ENCODE peak calls at places on chromosomes 16 and 17, in six cellular contexts. K, H, W, Z, Y and V are unnamed samples.

GRCh38 chr16:7209598-7209997 is 123.0 kb upstream of the RBFOX1 start:
- DNase-seq in W (no peak), Y (no peak), H (no peak), K (no peak), Z (no peak), V (no peak)

GRCh38 chr16:25366078-25366477 is 108.4 kb upstream of the ZKSCAN2 start:
- DNase-seq in H (no peak), W (no peak), Z (peak; percentile 43), K (no peak), Y (no peak), V (no peak)

GRCh38 chr16:52488837-52489289 is 58.1 kb downstream of the TOX3 start:
- DNase-seq in Y (no peak), K (no peak), H (no peak), Z (no peak), W (no peak), V (no peak)

GRCh38 chr16:89596957-89597644 is 16.3 kb upstream of the DPEP1 start:
- DNase-seq in Y (no peak), W (no peak), Z (no peak), K (no peak), H (no peak), V (no peak)

GRCh38 chr16:17345043-17345442 is 125.7 kb downstream of the XYLT1 start:
- DNase-seq in W (peak; percentile 32), H (no peak), Y (peak; percentile 39), K (no peak), Z (no peak), V (no peak)

GRCh38 chr17:48799069-48799710 is 17.8 kb downstream of the TTLL6 start:
- DNase-seq in Y (no peak), W (no peak), H (no peak), K (no peak), Z (no peak), V (no peak)

GRCh38 chr17:78359216-78359935 is 501 bp downstream of the SOCS3 start:
- DNase-seq in K (no peak), H (peak; percentile 54), W (no peak), Z (peak; percentile 51), Y (no peak), V (no peak)

GRCh38 chr17:68143425-68143824 is 104.4 kb upstream of the AMZ2 start:
- DNase-seq in Y (no peak), Z (no peak), H (no peak), K (no peak), W (peak; percentile 31), V (no peak)

GRCh38 chr17:32755045-32755805 is 121.7 kb downstream of the MYO1D start:
- DNase-seq in K (no peak), H (no peak), Y (peak; percentile 46), Z (peak; percentile 53), W (peak; percentile 57), V (peak; percentile 34)

GRCh38 chr17:47686276-47686635 is 7.7 kb upstream of the TBKBP1 start:
- DNase-seq in Z (no peak), K (no peak), H (no peak), Y (no peak), W (no peak), V (no peak)

GRCh38 chr17:37527249-37527851 is 37.7 kb downstream of the DUSP14 start:
- DNase-seq in Z (peak; percentile 92), Y (peak; percentile 39), H (peak; percentile 24), W (peak; percentile 61), K (no peak), V (peak; percentile 38)

GRCh38 chr17:57422574-57423164 is 166.3 kb downstream of the MSI2 start:
- DNase-seq in H (no peak), W (peak; percentile 82), Y (peak; percentile 61), Z (no peak), K (no peak), V (peak; percentile 60)

GRCh38 chr16:51166116-51166515 is 15.0 kb upstream of the SALL1 start:
- DNase-seq in Z (no peak), K (no peak), W (no peak), Y (no peak), H (no peak), V (no peak)

GRCh38 chr17:6254036-6254435 is 180.9 kb downstream of the AIPL1 start:
- DNase-seq in K (no peak), H (no peak), Y (no peak), W (no peak), Z (no peak), V (no peak)

GRCh38 chr17:21176996-21177395 is 37.0 kb downstream of the TMEM11 start:
- DNase-seq in H (no peak), K (no peak), Z (no peak), Y (no peak), W (no peak), V (no peak)

GRCh38 chr17:35578195-35578928 is at the start of gene PEX12:
- DNase-seq in H (peak; percentile 60), Y (peak; percentile 81), Z (peak; percentile 95), K (peak; percentile 92), W (peak; percentile 92), V (peak; percentile 88)
- TF ChIP-seq CTCF in H (no peak), Y (no peak), Z (no peak), K (no peak), W (no peak), V (no peak)

DNA sequence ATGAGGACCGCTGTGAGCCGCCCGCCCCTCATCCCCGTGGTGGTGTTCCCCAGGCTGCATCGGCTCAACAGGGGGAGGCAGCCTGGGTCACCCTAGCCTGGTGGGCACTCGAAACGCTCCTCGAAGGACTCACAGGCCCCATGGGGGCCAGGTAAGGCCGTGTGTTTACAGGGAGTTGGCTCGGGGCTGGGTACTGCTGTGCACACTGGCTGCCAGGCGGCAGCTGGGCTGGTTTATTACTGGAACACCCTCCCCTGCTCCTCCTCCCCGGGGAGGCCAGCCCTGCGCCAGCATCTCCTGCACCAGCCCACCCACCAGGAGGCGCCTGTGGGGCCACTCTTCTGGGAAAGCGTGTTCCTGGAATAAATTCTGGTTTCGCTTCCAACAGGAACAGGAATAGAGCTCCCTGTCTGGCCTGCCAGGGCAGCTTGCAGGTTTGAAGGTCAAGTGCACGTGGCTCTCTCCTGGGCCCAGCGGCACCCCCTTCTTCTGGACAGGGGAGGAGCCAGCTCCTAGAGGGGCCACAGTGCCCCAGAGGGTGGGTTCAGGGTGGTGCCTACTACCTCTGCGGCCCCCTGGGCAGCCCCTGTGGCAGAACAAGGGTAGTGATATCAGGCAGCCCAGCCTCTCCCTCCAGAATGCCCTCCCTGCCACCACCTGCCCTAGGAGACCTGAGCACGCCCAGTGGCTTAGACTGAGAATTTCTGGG is 11.3 kb downstream of the MCRIP1 start:
- DNase-seq in H (peak; percentile 77), Y (no peak), Z (peak; percentile 77), W (no peak), K (peak; percentile 21), V (no peak)
- TF ChIP-seq CTCF in H (peak; percentile 33), Y (peak; percentile 4), Z (peak; percentile 64), W (no peak), K (peak; percentile 89), V (no peak)

DNA sequence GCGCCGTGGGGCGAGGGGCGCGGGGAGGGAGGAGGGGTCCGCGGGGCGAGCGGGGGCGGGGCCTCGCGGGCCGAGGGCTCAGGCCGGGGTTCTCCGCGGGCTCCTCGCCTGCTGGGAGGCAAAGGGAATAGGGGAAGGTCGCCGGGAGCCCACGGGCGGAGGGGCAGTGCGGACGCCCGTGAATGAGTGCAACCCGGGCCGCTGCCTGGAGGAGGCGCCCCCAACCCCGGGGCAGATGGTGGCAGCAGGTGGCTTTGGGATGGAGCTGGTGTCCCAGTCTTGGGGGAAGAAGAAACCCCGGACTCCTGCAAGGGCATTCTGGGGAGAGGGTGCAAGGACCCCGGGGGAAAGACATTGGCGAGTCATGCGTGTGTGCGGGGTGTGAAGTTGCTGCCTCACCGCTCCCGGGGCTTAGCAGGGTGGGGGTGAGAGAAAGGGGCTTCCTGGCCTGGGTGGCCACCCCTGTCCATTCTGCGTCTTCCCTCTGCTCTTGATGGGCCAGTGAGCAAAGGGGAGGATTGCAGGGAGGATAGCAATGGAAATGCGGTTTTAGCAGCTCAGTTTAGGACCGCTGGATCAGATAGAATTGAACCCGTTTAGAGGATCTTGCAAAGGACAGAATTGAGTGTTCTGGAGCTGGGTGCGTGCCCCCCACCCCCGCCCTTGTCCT is 508 bp downstream of the KIAA0513 start:
- DNase-seq in K (no peak), Z (peak; percentile 61), W (peak; percentile 17), Y (peak; percentile 36), H (no peak), V (no peak)
- TF ChIP-seq CTCF in K (peak; percentile 24), Z (peak; percentile 35), W (peak; percentile 34), Y (peak; percentile 44), H (no peak), V (peak; percentile 33)

DNA sequence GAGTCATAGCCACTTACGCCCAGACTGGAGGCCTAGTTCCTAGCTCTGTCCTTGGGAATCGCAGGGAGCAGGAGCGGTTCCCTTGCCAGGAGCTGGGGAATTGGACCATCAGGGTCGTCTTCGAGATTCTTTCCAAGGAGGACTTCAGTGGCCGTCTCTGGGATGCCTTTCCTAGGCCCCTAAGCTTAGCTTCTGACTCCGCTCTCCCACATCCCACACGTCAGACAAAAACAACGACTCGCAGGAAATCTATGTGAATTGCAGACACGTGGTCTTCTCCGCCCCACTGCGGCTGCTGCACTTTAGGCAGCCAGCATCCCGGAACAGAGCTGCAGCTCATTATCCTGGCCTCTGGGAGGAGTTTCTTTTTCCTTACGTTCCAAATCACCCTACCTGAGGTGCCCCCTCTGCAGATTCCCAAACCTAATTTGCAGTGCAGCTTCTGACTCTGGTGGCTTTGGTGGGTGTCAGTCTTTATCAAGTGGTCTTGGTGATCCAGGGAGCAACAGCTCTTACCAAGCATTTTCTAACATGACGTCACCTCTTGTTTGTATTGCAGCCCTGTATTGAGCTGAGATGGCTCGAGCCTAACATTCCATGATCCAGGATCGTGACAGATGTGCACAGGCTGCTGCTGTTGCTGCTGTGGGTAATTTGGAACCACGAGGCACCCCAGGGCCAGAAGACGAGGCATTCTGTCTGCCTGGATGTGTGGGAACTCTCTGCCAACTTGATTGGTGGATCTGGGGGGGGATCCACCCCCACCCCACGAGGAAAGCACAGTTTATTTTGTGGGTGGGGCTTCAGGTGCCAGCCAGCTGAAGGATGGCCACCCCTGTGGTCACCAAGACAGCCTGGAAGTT is 1.1 kb downstream of the KATNB1 start:
- DNase-seq in Y (no peak), Z (peak; percentile 73), H (peak; percentile 51), K (peak; percentile 55), W (peak; percentile 26), V (no peak)
- TF ChIP-seq CTCF in Y (peak; percentile 14), Z (no peak), H (no peak), K (peak; percentile 40), W (no peak), V (peak; percentile 35)

DNA sequence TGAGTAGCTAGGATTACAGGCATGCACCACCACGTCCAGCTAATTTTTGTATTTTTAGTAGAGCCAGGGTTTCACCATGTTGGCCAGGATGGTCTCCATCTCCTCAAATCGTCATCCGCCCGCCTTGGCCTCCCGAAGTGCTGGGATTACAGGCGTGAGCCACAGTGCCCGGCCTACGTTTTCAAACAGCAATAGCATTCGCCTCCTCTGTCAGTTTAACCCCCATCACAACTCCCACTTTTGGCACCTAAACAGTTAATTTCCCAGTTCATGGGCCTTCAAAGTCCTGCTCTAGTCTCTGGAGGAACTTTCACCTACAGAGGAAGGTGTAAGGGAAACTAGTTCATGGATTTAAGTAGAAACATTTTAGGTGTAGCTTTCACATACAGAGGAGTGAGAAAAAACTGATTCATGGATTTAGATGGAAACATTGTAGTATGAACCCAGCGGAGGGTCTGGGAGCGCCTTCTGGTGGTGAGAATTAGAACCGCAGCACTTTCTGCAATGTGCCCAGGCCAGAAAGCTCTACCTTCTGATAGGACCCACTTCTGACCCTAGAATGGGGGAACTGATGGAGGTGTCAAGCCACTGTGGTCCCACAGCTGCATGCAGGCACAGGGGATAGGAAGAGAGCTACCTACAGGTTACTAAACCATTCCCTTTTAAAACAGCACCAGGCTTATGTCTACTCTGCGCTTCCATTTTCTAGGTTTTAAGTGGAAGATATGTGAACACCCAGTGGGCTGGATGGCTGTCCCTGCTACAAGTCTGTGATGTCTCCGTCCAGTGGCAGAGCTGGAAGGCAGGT is 12.0 kb upstream of the MEOX1 start:
- DNase-seq in W (peak; percentile 67), H (peak; percentile 78), Y (peak; percentile 69), Z (peak; percentile 83), K (peak; percentile 56), V (peak; percentile 70)
- TF ChIP-seq CTCF in W (peak; percentile 91), H (peak; percentile 86), Y (peak; percentile 83), Z (peak; percentile 88), K (peak; percentile 96), V (peak; percentile 85)